ENCODE peak calls at places on chromosomes 2 and 18, in six cellular contexts. M is A549, G is HepG2, D is K562, F is GM12878, P is endothelial cell of umbilical vein. H is an unnamed sample.
A peak's percentile ranks its signal among the peaks of the same experiment; 100 is the strongest.

GRCh38 chr2:46117379-46117778 is 179.8 kb upstream of the EPAS1 start:
- DNase-seq in G (no peak), F (no peak), M (peak; percentile 73), D (no peak), P (peak; percentile 52), H (no peak)

GRCh38 chr2:61959381-61960293 is 54.2 kb downstream of the COMMD1 start:
- DNase-seq in M (no peak), P (no peak), D (no peak), F (no peak), G (peak; percentile 65), H (no peak)

GRCh38 chr2:205297846-205298245 is 384.5 kb upstream of the NRP2 start:
- DNase-seq in F (no peak), M (no peak), P (no peak), G (no peak), D (no peak), H (no peak)

GRCh38 chr2:140990416-140990815 is 1140.4 kb downstream of the LRP1B start:
- DNase-seq in G (no peak), M (no peak), D (no peak), P (no peak), F (no peak), H (no peak)

GRCh38 chr2:2648094-2648493 is 317.0 kb upstream of the MYT1L start:
- DNase-seq in F (no peak), P (no peak), G (no peak), D (no peak), M (no peak), H (no peak)

GRCh38 chr2:84486436-84487115 is 27.5 kb upstream of the SUCLG1 start:
- DNase-seq in D (no peak), M (no peak), G (peak; percentile 81), F (no peak), P (no peak), H (no peak)

GRCh38 chr18:22250591-22250996 is 81.2 kb downstream of the GATA6 start:
- DNase-seq in D (no peak), M (no peak), G (no peak), F (no peak), P (no peak), H (no peak)

GRCh38 chr2:60350791-60351190 is 202.7 kb downstream of the BCL11A start:
- DNase-seq in D (no peak), M (no peak), G (no peak), P (no peak), F (no peak), H (no peak)

GRCh38 chr2:187541086-187542085 is 12.8 kb downstream of the TFPI start:
- DNase-seq in M (no peak), G (peak; percentile 98), F (no peak), D (no peak), P (peak; percentile 96), H (no peak)

GRCh38 chr2:71100195-71100964 is 29.6 kb downstream of the MCEE start:
- DNase-seq in P (peak; percentile 66), G (peak; percentile 57), F (peak; percentile 2), D (peak; percentile 85), M (peak; percentile 83), H (peak; percentile 73)

GRCh38 chr2:173149491-173149890 is 73.8 kb downstream of the MAP3K20 start:
- DNase-seq in D (no peak), F (peak; percentile 35), G (no peak), P (no peak), M (no peak), H (no peak)

GRCh38 chr2:8993902-8994278 is 9.6 kb downstream of the MBOAT2 start:
- DNase-seq in P (no peak), D (no peak), G (no peak), F (no peak), M (no peak), H (no peak)

GRCh38 chr2:201093573-201093972 is 21.8 kb downstream of the NDUFB3 start:
- DNase-seq in G (no peak), M (no peak), F (no peak), P (no peak), D (no peak), H (peak; percentile 58)

GRCh38 chr2:38750011-38750792 is 959 bp downstream of the SRSF7 start:
- DNase-seq in G (no peak), M (no peak), F (no peak), D (peak; percentile 68), P (peak; percentile 40), H (peak; percentile 62)

GRCh38 chr2:121974919-121975654 is 219.6 kb downstream of the TSN start:
- DNase-seq in G (peak; percentile 84), F (peak; percentile 60), D (peak; percentile 65), P (peak; percentile 60), M (peak; percentile 61), H (peak; percentile 80)

GRCh38 chr18:711330-711692 is 1.1 kb downstream of the ENOSF1 start:
- DNase-seq in D (peak; percentile 52), P (no peak), G (no peak), M (no peak), F (no peak), H (no peak)

GRCh38 chr18:711693-712400 is 583 bp downstream of the ENOSF1 start:
- DNase-seq in F (peak; percentile 27), G (peak; percentile 60), D (peak; percentile 64), P (peak; percentile 77), M (peak; percentile 50), H (peak; percentile 87)

GRCh38 chr18:709771-710170 is 2.7 kb downstream of the ENOSF1 start:
- DNase-seq in F (no peak), G (no peak), D (no peak), P (no peak), M (no peak), H (no peak)

GRCh38 chr18:712401-713134 is at the start of gene ENOSF1:
- DNase-seq in F (no peak), P (peak; percentile 84), M (peak; percentile 74), G (peak; percentile 76), D (peak; percentile 93), H (peak; percentile 91)

GRCh38 chr18:710418-711300 is 1.8 kb downstream of the ENOSF1 start:
- DNase-seq in G (no peak), M (no peak), F (no peak), P (no peak), D (no peak), H (no peak)
- TF ChIP-seq MYC in G (no peak), M (no peak), F (no peak), P (no peak), D (no peak), H (no peak)

DNA sequence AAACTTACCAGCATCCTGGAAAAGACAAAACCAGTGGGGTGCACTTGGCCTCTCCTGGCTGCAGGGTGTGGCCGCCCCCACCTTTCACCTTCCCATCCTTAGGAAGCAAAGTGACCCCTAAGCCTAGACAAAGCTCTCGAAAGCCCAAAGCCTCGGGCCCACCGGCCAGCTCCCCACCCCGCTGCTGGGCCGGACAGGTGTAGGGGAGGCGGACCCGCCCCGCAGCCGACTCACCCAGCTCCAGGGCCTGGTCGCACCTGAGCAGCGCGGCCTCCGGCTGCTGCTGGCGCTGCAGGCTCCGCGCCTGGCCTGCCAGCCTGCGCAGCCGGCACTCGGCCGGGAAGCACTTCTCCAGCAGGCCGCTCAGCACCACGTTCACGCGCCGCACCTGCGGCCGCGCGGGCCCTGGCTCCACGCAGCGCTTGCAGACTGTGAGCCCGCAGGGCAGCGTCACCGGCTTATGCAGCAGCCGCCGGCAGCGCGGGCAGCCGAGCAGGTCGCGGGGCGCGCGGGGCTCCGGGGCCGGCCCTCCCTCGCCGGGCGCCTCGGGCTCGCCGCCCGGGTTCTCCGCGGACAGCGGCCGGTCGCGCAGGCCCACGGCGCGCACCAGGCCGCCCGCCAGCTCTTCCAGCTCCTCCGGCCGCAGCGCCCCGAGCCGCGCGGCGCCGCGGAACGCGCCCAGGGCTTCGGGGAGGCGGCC is 970 bp downstream of the LONRF2 start:
- DNase-seq in P (peak; percentile 10), M (peak; percentile 40), F (no peak), G (no peak), D (peak; percentile 46), H (no peak)
- TF ChIP-seq POLR2A in P (no peak), M (peak; percentile 66), F (no peak), G (no peak), D (no peak), H (no peak)

GRCh38 chr2:43269074-43269572 is 42.7 kb upstream of the ZFP36L2 start:
- DNase-seq in D (peak; percentile 40), G (no peak), P (peak; percentile 98), M (no peak), F (no peak), H (no peak)
- TF ChIP-seq CTCF in D (peak; percentile 30), G (no peak), P (peak; percentile 35), M (no peak), F (no peak), H (no peak)

DNA sequence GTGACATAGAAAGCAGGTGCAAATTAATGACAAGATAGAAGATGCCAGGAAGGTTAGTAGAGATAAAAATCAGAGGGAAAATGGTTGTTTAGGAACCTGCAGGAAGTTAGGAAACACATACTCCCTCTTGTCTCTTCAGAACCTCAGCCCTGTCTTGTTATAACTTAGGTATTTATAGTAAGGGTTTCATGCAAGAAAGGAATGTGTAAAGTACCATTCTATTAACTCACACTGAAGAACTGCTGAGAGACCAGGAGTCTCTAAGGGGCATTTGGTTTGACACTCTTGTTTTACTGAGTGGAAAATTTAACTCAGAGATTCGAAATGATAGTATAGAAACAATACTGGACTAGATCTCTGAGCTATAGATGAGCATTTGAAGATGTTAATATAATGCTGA is 235.2 kb upstream of the RGPD4 start:
- DNase-seq in M (no peak), G (no peak), P (no peak), F (no peak), D (no peak), H (no peak)
- TF ChIP-seq MYC in M (no peak), G (no peak), P (no peak), F (no peak), D (no peak), H (no peak)

DNA sequence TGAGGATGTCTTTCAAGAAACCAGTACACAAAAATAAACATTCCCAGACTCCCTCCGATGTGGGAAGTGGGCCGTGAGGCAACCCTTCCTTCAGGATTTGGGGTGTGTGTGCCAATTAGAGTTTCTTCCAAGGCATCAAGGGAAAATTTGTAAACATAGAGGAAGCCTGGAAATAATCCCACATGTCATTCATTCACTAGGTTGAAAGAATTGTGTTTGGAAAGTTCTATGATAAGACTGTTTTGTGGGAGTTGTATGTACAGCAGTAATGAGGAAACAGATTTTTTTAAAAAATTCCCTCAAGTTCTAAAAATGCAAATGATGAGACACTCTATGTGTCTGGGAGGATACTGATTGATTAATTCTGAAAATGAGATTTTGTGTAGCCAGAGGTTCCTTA is 107.9 kb upstream of the TPO start:
- DNase-seq in F (no peak), P (no peak), M (no peak), G (no peak), D (no peak), H (no peak)
- TF ChIP-seq POLR2A in F (no peak), P (no peak), M (no peak), G (no peak), D (no peak), H (no peak)

GRCh38 chr2:65300772-65301711 is 73.4 kb downstream of the ACTR2 start:
- DNase-seq in M (peak; percentile 70), P (no peak), D (no peak), G (peak; percentile 96), F (peak; percentile 61), H (peak; percentile 84)
- TF ChIP-seq CTCF in M (no peak), P (no peak), D (no peak), G (peak; percentile 41), F (no peak), H (no peak)